ENCODE peak calls at places on chromosome 2, in ten cellular contexts. X, E, H, O, Y, M, R, K, V and L are unnamed samples.

GRCh38 chr2:237513693-237514092 is 26.6 kb downstream of the MLPH start:
- DNase-seq in V (no peak), H (no peak), E (no peak), X (no peak), R (no peak), O (no peak), M (no peak), Y (no peak), K (no peak), L (no peak)

GRCh38 chr2:3447789-3448317 is 68.4 kb downstream of the TRAPPC12 start:
- DNase-seq in M (no peak), Y (no peak), E (no peak), H (no peak), O (no peak), V (peak), K (no peak), R (no peak), X (peak), L (no peak)

GRCh38 chr2:68975844-68976243 is 1.4 kb downstream of the GKN1 start:
- DNase-seq in Y (no peak), V (no peak), O (no peak), M (no peak), X (no peak), K (no peak), R (no peak), H (no peak), E (no peak), L (no peak)

GRCh38 chr2:215499330-215499729 is 63.5 kb upstream of the FN1 start:
- DNase-seq in H (no peak), O (no peak), E (no peak), Y (no peak), V (no peak), K (no peak), R (no peak), M (no peak), X (no peak), L (peak)

GRCh38 chr2:217294211-217294610 is 434.3 kb upstream of the TNP1 start:
- DNase-seq in X (no peak), Y (no peak), H (no peak), K (no peak), V (no peak), M (no peak), E (no peak), R (no peak), O (no peak), L (no peak)

GRCh38 chr2:10978112-10978670 is 66.5 kb downstream of the KCNF1 start:
- DNase-seq in O (no peak), Y (no peak), E (no peak), H (no peak), M (no peak), X (no peak), K (no peak), R (peak), V (peak), L (no peak)

GRCh38 chr2:30979822-30980245 is 158.4 kb downstream of the GALNT14 start:
- DNase-seq in E (no peak), O (no peak), Y (no peak), M (no peak), R (no peak), V (peak), H (peak), X (peak), K (no peak), L (peak)

GRCh38 chr2:80621661-80622060 is 317.1 kb upstream of the LRRTM1 start:
- DNase-seq in K (no peak), X (no peak), R (no peak), M (no peak), V (no peak), O (no peak), E (no peak), Y (no peak), H (no peak), L (no peak)

GRCh38 chr2:157929871-157930667 is 53.9 kb upstream of the ACVR1 start:
- DNase-seq in R (no peak), E (no peak), V (no peak), X (no peak), Y (no peak), K (no peak), H (no peak), M (no peak), O (no peak), L (no peak)

GRCh38 chr2:236289766-236290462 is 25.7 kb upstream of the ASB18 start:
- DNase-seq in E (no peak), M (no peak), X (no peak), Y (no peak), R (no peak), H (no peak), K (no peak), V (no peak), O (no peak), L (no peak)

GRCh38 chr2:36615214-36615613 is 17.2 kb upstream of the FEZ2 start:
- DNase-seq in K (no peak), Y (no peak), M (no peak), H (no peak), E (no peak), V (peak), O (no peak), X (no peak), R (no peak), L (peak)

GRCh38 chr2:217160978-217161973 is 301.4 kb upstream of the TNP1 start:
- DNase-seq in Y (no peak), V (no peak), E (no peak), X (no peak), H (no peak), O (no peak), R (no peak), M (no peak), K (no peak), L (no peak)

GRCh38 chr2:180505203-180505602 is 475.2 kb upstream of the UBE2E3 start:
- DNase-seq in V (no peak), K (no peak), Y (no peak), H (no peak), M (no peak), R (no peak), X (no peak), E (no peak), O (no peak), L (peak)

GRCh38 chr2:144458536-144458935 is 61.4 kb downstream of the ZEB2 start:
- DNase-seq in V (no peak), K (no peak), M (no peak), O (no peak), H (no peak), R (no peak), Y (no peak), X (no peak), E (no peak), L (no peak)

GRCh38 chr2:45862843-45863242 is 211.4 kb downstream of the PRKCE start:
- DNase-seq in X (no peak), O (no peak), Y (no peak), H (no peak), M (no peak), E (no peak), R (no peak), V (no peak), K (peak), L (no peak)

GRCh38 chr2:173943139-173943538 is 22.0 kb downstream of the SP3 start:
- DNase-seq in M (no peak), H (no peak), K (no peak), R (no peak), X (no peak), E (no peak), V (no peak), Y (no peak), O (no peak), L (no peak)

GRCh38 chr2:196259507-196260481 is 88.4 kb upstream of the STK17B start:
- DNase-seq in X (no peak), Y (no peak), V (peak), H (no peak), K (no peak), O (no peak), E (no peak), M (no peak), R (peak), L (peak)

GRCh38 chr2:160207804-160208661 is 8.0 kb upstream of the ITGB6 start:
- DNase-seq in K (peak), M (no peak), E (peak), X (peak), Y (peak), O (peak), H (peak), R (peak), V (peak), L (peak)

GRCh38 chr2:75403991-75404428 is 156.7 kb downstream of the EVA1A start:
- DNase-seq in H (no peak), X (no peak), R (no peak), V (no peak), Y (no peak), M (no peak), K (no peak), E (no peak), O (no peak), L (peak)

GRCh38 chr2:101697794-101698418 is 399 bp downstream of the MAP4K4 start:
- DNase-seq in Y (no peak), E (no peak), V (peak), K (no peak), O (peak), M (no peak), H (peak), R (no peak), X (peak), L (no peak)

GRCh38 chr2:203579131-203579643 is 44.1 kb upstream of the RAPH1 start:
- DNase-seq in R (peak), V (no peak), M (no peak), K (peak), E (peak), H (no peak), O (no peak), X (no peak), Y (no peak), L (peak)

GRCh38 chr2:20599861-20600461 is 50.9 kb downstream of the HS1BP3 start:
- DNase-seq in K (no peak), V (peak), H (no peak), O (peak), Y (no peak), X (peak), M (no peak), R (peak), E (peak), L (no peak)

GRCh38 chr2:232230557-232230956 is 148.0 kb upstream of the ALPP start:
- DNase-seq in R (no peak), K (peak), M (no peak), H (no peak), E (no peak), Y (no peak), O (no peak), X (no peak), V (peak), L (no peak)

GRCh38 chr2:64455031-64455332 is 1.0 kb downstream of the LGALSL start:
- DNase-seq in H (no peak), M (no peak), R (no peak), Y (no peak), X (no peak), O (no peak), K (no peak), V (no peak), E (no peak), L (no peak)

GRCh38 chr2:64455545-64455944 is 1.6 kb downstream of the LGALSL start:
- DNase-seq in K (no peak), M (no peak), V (no peak), H (no peak), Y (no peak), R (no peak), X (no peak), E (no peak), O (no peak), L (no peak)

GRCh38 chr2:64459575-64459974 is 5.6 kb downstream of the LGALSL start:
- DNase-seq in R (no peak), K (no peak), X (no peak), V (no peak), E (no peak), O (no peak), Y (no peak), M (no peak), H (no peak), L (no peak)

GRCh38 chr2:64456298-64456697 is 2.3 kb downstream of the LGALSL start:
- DNase-seq in Y (no peak), K (peak), V (no peak), M (no peak), O (no peak), R (no peak), H (no peak), E (no peak), X (no peak), L (no peak)

DNA sequence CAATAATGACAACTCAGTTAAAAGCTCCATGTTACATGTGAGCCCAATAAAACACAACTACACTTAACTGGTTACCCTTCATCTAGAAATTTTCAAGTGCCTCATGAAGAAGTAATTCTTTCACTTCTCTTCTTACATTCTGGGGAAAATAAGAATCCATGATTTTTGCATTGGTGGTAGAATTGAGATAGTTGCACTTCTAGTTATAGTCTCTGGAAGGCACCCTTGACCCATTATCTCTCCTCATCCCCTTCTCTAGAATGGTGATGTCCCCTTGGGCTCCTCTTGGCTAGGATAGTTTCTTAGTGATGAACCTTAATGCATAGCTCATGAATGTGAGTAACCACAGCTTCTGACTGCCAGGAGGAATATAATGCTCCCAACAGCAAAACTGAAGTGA is 3.6 kb downstream of the LGALSL start:
- DNase-seq in H (no peak), X (no peak), Y (no peak), R (no peak), E (no peak), V (no peak), O (no peak), K (no peak), M (no peak), L (no peak)
- TF ChIP-seq CTCF in H (no peak), X (no peak), Y (no peak), R (no peak), E (no peak), V (no peak), O (no peak), K (no peak), M (no peak), L (no peak)

DNA sequence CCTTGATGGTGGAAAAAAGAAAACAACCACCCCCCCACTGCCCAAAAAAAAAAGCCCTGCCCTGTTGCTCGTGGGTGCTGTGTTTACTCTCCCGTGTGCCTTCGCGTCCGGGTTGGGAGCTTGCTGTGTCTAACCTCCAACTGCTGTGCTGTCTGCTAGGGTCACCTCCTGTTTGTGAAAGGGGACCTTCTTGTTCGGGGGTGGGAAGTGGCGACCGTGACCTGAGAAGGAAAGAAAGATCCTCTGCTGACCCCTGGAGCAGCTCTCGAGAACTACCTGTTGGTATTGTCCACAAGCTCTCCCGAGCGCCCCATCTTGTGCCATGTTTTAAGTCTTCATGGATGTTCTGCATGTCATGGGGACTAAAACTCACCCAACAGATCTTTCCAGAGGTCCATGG is 28.0 kb downstream of the MAL start:
- DNase-seq in H (no peak), Y (no peak), R (no peak), M (no peak), K (no peak), E (no peak), O (no peak), V (no peak), X (peak), L (no peak)
- TF ChIP-seq CTCF in H (no peak), Y (no peak), R (no peak), M (no peak), K (no peak), E (no peak), O (no peak), V (no peak), X (peak), L (no peak)

DNA sequence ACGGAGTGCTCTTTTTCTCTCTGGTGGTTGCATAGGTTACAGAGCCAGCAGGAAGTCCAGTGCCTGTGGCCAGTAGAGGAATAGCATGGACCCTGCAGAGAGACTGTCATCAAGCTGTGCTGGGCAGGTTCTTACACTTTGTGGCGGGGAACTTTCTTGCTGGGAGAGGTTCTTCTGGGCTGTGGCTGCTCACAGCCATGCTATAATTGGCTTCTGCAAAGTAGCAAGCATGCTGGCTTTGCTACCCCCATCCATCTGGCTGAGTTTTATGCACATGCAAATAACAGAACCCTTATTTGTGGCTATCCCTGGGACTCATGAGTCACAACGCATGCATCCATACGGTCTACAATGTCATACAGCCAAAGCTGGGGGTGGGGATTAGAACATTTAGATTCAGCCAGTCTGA is 68.9 kb downstream of the PLCL1 start:
- DNase-seq in R (no peak), X (no peak), H (peak), V (peak), O (no peak), M (no peak), K (no peak), E (no peak), Y (no peak), L (peak)
- TF ChIP-seq CTCF in R (no peak), X (no peak), H (no peak), V (peak), O (no peak), M (no peak), K (no peak), E (no peak), Y (no peak), L (peak)

GRCh38 chr2:199602271-199602895 is 144.6 kb upstream of the SATB2 start:
- DNase-seq in E (no peak), K (no peak), Y (no peak), V (peak), H (no peak), O (no peak), M (no peak), X (no peak), R (no peak), L (no peak)
- TF ChIP-seq CTCF in E (no peak), K (no peak), Y (no peak), V (peak), H (no peak), O (no peak), M (no peak), X (no peak), R (peak), L (peak)

DNA sequence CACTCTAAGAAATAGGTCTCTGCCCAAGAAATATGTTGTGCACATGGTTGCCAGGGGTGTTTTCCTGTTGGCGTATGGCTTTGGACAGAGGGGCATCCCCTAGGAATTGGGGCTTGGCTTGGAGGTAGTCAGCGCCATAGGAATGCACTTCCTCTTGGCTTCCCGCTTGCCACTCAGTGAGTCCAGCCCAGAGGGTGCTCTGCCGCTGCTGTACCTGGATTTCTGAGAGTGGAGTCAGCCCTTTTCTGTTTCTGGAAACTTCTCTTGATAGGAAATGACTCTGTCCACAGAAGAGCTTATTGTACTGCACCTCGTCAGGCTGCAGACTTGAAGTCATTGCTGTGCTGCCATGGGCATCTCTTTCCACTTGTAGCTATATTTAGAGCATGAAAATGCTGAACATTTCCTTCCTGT is 116.7 kb upstream of the MGAT5 start:
- DNase-seq in K (peak), O (no peak), R (no peak), V (no peak), E (no peak), M (no peak), Y (no peak), X (no peak), H (peak), L (peak)
- TF ChIP-seq CTCF in K (no peak), O (no peak), R (no peak), V (no peak), E (no peak), M (no peak), Y (no peak), X (no peak), H (no peak), L (no peak)

DNA sequence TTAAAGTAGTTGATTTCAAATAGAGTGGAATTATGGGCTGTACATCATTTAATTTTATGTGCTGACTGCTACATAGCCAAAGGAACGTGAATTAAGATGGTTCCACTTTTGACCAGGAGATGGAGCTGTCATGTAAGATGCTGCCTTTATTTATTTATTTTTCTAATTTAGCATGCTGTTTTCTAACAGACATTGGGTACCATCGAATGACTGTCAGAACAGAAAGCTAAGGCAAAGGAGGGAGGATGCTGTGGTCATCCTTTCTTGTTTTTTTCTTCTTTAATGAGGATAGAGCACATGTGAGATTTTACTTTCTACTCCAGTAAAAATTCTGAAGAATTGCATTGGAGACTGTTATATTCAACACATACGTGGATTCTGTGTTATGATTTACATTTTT is at the start of gene SCN2A:
- DNase-seq in M (no peak), V (peak), K (peak), X (no peak), E (no peak), H (no peak), R (no peak), O (no peak), Y (no peak), L (peak)
- TF ChIP-seq CTCF in M (no peak), V (peak), K (peak), X (peak), E (peak), H (peak), R (peak), O (peak), Y (no peak), L (peak)

GRCh38 chr2:43524180-43524965 is 71.5 kb downstream of the THADA start:
- DNase-seq in K (no peak), V (no peak), Y (no peak), R (no peak), H (no peak), E (no peak), M (no peak), X (no peak), O (no peak), L (no peak)
- TF ChIP-seq CTCF in K (peak), V (peak), Y (no peak), R (peak), H (peak), E (no peak), M (no peak), X (no peak), O (peak), L (peak)

GRCh38 chr2:111186933-111187332 is 66.2 kb downstream of the BCL2L11 start:
- DNase-seq in M (no peak), R (no peak), H (no peak), K (no peak), E (no peak), O (no peak), X (no peak), Y (no peak), V (no peak), L (no peak)
- TF ChIP-seq CTCF in M (no peak), R (no peak), H (no peak), K (no peak), E (no peak), O (no peak), X (no peak), Y (no peak), V (no peak), L (no peak)